ENCODE peak calls at places on chromosome 11, in four cellular contexts. V is AG09319, X is nucleus accumbens, I is KG1. S is an unnamed sample.

GRCh38 chr11:8375932-8376331 is 112.3 kb upstream of the LMO1 start:
- DNase-seq in V (no peak), X (no peak), I (no peak), S (no peak)

GRCh38 chr11:117058761-117059233 is 39.4 kb downstream of the SIK3 start:
- DNase-seq in X (peak), I (no peak), V (no peak), S (peak)

GRCh38 chr11:129364143-129364654 is 11.4 kb upstream of the BARX2 start:
- DNase-seq in I (peak), X (peak), V (peak), S (peak)

GRCh38 chr11:61138940-61139339 is 22.3 kb downstream of the VPS37C start:
- DNase-seq in I (no peak), V (no peak), X (no peak), S (no peak)

GRCh38 chr11:69052343-69053168 is 3.8 kb downstream of the TPCN2 start:
- DNase-seq in I (no peak), V (no peak), X (peak), S (no peak)

GRCh38 chr11:134592391-134592990 is 180.4 kb upstream of the B3GAT1 start:
- DNase-seq in X (no peak), I (no peak), V (no peak), S (no peak)

GRCh38 chr11:75031224-75031753 is 42.6 kb downstream of the NEU3 start:
- DNase-seq in I (no peak), X (no peak), V (no peak), S (peak)

GRCh38 chr11:7587712-7588111 is 73.9 kb downstream of the PPFIBP2 start:
- DNase-seq in X (peak), V (no peak), I (no peak), S (peak)

GRCh38 chr11:64103377-64103985 is 62.4 kb downstream of the MACROD1 start:
- DNase-seq in X (no peak), I (no peak), V (no peak), S (no peak)

GRCh38 chr11:63666874-63667273 is 4.3 kb downstream of the ATL3 start:
- DNase-seq in X (no peak), V (no peak), I (no peak), S (no peak)